ENCODE peak calls at places on chromosome 16, in ten cellular contexts. F, I, U, T, N, X, R, V, M and O are unnamed samples.

GRCh38 chr16:3012828-3013420 is at the start of gene CLDN9:
- DNase-seq in F (peak), R (no peak), V (no peak), M (no peak), I (no peak), X (no peak), N (peak), U (no peak), T (no peak), O (no peak)

GRCh38 chr16:58046936-58047335 is 21.4 kb downstream of the MMP15 start:
- DNase-seq in T (no peak), R (no peak), M (no peak), U (no peak), I (no peak), V (no peak), N (no peak), F (no peak), X (no peak), O (no peak)

GRCh38 chr16:81513204-81514040 is 68.8 kb downstream of the CMIP start:
- DNase-seq in I (no peak), N (peak), M (no peak), V (peak), R (no peak), X (no peak), F (peak), T (no peak), U (no peak), O (peak)

GRCh38 chr16:63617047-63617989 is 1504.5 kb downstream of the CDH11 start:
- DNase-seq in T (no peak), N (no peak), X (no peak), V (no peak), M (no peak), R (no peak), F (peak), I (no peak), U (no peak), O (peak)

GRCh38 chr16:88478115-88478514 is 25.0 kb downstream of the ZFPM1 start:
- DNase-seq in I (no peak), F (no peak), T (no peak), U (no peak), X (no peak), N (no peak), R (no peak), M (no peak), V (no peak), O (no peak)

GRCh38 chr16:66714659-66715307 is 18.2 kb upstream of the CMTM4 start:
- DNase-seq in F (no peak), R (no peak), T (no peak), M (no peak), V (no peak), I (peak), U (no peak), X (no peak), N (no peak), O (no peak)

GRCh38 chr16:68035227-68035626 is 12.1 kb downstream of the DUS2 start:
- DNase-seq in F (no peak), V (no peak), X (no peak), T (no peak), U (no peak), N (no peak), I (no peak), M (no peak), R (no peak), O (no peak)

GRCh38 chr16:81616321-81617020 is 162.6 kb upstream of the PLCG2 start:
- DNase-seq in T (no peak), X (no peak), I (no peak), R (no peak), U (peak), F (peak), N (no peak), V (no peak), M (no peak), O (peak)

GRCh38 chr16:65523258-65523950 is 401.5 kb upstream of the CDH11 start:
- DNase-seq in T (no peak), U (no peak), X (no peak), V (no peak), I (no peak), F (no peak), N (no peak), R (no peak), M (no peak), O (no peak)